ENCODE peak calls at places on chromosomes 5 and 9, in ten cellular contexts. J is progenitor cell of endocrine pancreas, Q is left ventricle myocardium inferior, V is endothelial cell, M is WTC11, B is Panc1, K is cardiac muscle cell, W is foreskin fibroblast, A is lung, U is thyroid gland. P is an unnamed sample.

GRCh38 chr5:67815455-67816391 is 399.8 kb upstream of the PIK3R1 start:
- DNase-seq in J (no peak), Q (peak), V (no peak), M (no peak), B (no peak), K (no peak), W (no peak), A (no peak), U (no peak), P (no peak)

GRCh38 chr5:12413585-12413984 is 509.3 kb upstream of the CTNND2 start:
- DNase-seq in J (no peak), Q (no peak), V (no peak), M (no peak), B (no peak), K (no peak), W (no peak), A (no peak), U (no peak), P (no peak)

GRCh38 chr5:37668524-37669047 is 171.3 kb downstream of the GDNF start:
- DNase-seq in J (no peak), Q (no peak), V (no peak), M (no peak), B (peak), K (peak), W (peak), A (peak), U (peak), P (no peak)

GRCh38 chr5:10513501-10514442 is 50.1 kb upstream of the ANKRD33B start:
- DNase-seq in J (no peak), Q (no peak), V (peak), M (peak), B (no peak), K (peak), W (peak), A (no peak), U (peak), P (no peak)

GRCh38 chr9:89410709-89411111 is 87.2 kb downstream of the SEMA4D start:
- DNase-seq in J (no peak), Q (no peak), V (no peak), M (no peak), B (no peak), K (no peak), W (no peak), A (no peak), U (no peak), P (peak)

GRCh38 chr5:30878751-30879150 is 314.7 kb upstream of the CDH6 start:
- DNase-seq in J (no peak), Q (no peak), V (no peak), M (no peak), B (no peak), K (no peak), W (no peak), A (no peak), U (no peak), P (no peak)

GRCh38 chr5:63127054-63127453 is 548.4 kb downstream of the LRRC70 start:
- DNase-seq in J (no peak), Q (no peak), V (no peak), M (no peak), B (no peak), K (no peak), W (no peak), A (no peak), U (no peak), P (no peak)

GRCh38 chr9:69346596-69347390 is 21.8 kb downstream of the ENTREP1 start:
- DNase-seq in J (no peak), Q (no peak), V (no peak), M (no peak), B (no peak), K (no peak), W (no peak), A (no peak), U (no peak), P (no peak)

GRCh38 chr5:6135977-6136376 is 242.4 kb downstream of the MED10 start:
- DNase-seq in J (no peak), Q (no peak), V (no peak), M (no peak), B (no peak), K (no peak), W (no peak), A (no peak), U (no peak), P (no peak)

GRCh38 chr5:102324714-102325113 is 28.6 kb upstream of the SLCO4C1 start:
- DNase-seq in J (no peak), Q (no peak), V (no peak), M (no peak), B (no peak), K (no peak), W (no peak), A (no peak), U (no peak), P (no peak)

GRCh38 chr5:114467729-114468128 is 105.9 kb downstream of the KCNN2 start:
- DNase-seq in J (no peak), Q (no peak), V (no peak), M (no peak), B (no peak), K (no peak), W (peak), A (no peak), U (no peak), P (no peak)

GRCh38 chr9:70510157-70510770 is 95.8 kb upstream of the KLF9 start:
- DNase-seq in J (peak), Q (peak), V (peak), M (peak), B (no peak), K (peak), W (no peak), A (no peak), U (peak), P (peak)

GRCh38 chr5:133297293-133297692 is 245.5 kb downstream of the HSPA4 start:
- DNase-seq in J (no peak), Q (no peak), V (no peak), M (no peak), B (no peak), K (no peak), W (no peak), A (no peak), U (no peak), P (no peak)

GRCh38 chr9:82993856-82994605 is 68.9 kb downstream of the RASEF start:
- DNase-seq in J (no peak), Q (no peak), V (no peak), M (no peak), B (no peak), K (no peak), W (no peak), A (no peak), U (no peak), P (no peak)

GRCh38 chr5:177085985-177086917 is at the start of gene FGFR4:
- DNase-seq in J (no peak), Q (peak), V (peak), M (peak), B (no peak), K (peak), W (peak), A (peak), U (peak), P (peak)

DNA sequence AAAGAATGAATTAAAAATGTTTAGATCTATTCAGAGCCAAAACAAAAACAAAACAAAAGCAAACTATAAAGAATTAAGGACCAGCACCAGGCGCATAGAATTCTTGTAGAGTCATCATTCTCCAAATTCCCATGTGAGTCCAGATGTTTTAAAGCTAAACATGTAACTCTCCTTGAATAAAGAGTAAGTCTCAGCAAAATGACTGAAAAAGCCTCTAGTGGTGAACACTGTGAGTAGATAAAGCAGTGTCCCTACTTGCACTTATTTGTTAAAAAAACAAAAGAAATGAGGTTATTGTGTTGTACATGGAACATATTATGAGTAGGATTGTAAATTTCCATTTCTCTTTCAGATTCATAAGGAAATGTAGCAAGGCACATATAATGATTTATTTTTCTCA is 44.0 kb downstream of the NNT start:
- DNase-seq in J (no peak), Q (no peak), V (no peak), M (no peak), B (no peak), K (no peak), W (no peak), A (no peak), U (no peak), P (no peak)
- TF ChIP-seq CTCF in J (peak), Q (no peak), V (no peak), M (no peak), B (peak), K (peak), W (no peak), A (no peak), U (no peak), P (no peak)

DNA sequence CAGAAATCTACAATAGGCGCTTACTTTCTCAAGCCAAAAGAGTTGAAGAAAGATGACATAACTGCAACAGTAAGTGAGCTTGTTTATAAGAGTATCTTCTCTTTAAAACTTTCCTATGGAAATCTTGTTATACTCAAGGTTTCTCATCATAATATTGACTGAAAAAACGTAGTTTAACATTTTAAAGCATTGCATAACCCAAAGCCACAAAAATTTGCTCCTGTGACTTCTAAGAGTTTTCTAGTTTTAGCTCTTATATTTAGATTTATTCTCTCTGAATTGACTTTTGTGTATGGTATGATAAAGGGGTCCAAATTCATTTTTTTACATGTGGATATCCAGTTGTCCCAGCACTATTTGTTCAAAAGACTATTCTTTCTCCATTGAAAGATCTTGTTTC is 15.2 kb downstream of the WDR36 start:
- DNase-seq in J (no peak), Q (no peak), V (no peak), M (no peak), B (no peak), K (no peak), W (no peak), A (no peak), U (no peak), P (no peak)
- TF ChIP-seq CTCF in J (no peak), Q (no peak), V (no peak), M (no peak), B (no peak), K (no peak), W (no peak), A (no peak), U (no peak), P (no peak)

GRCh38 chr9:13446935-13447334 is 167.4 kb upstream of the MPDZ start:
- DNase-seq in J (no peak), Q (no peak), V (no peak), M (no peak), B (no peak), K (no peak), W (no peak), A (no peak), U (no peak), P (no peak)
- TF ChIP-seq CTCF in J (no peak), Q (peak), V (no peak), M (no peak), B (no peak), K (no peak), W (no peak), A (no peak), U (no peak), P (no peak)

GRCh38 chr5:152170350-152170749 is 234.7 kb downstream of the NMUR2 start:
- DNase-seq in J (no peak), Q (no peak), V (no peak), M (peak), B (no peak), K (no peak), W (no peak), A (no peak), U (peak), P (no peak)

GRCh38 chr5:152164860-152165259 is 240.2 kb upstream of the GLRA1 start:
- DNase-seq in J (no peak), Q (no peak), V (peak), M (no peak), B (no peak), K (no peak), W (no peak), A (no peak), U (no peak), P (no peak)
- TF ChIP-seq CTCF in J (no peak), Q (no peak), V (no peak), M (no peak), B (no peak), K (no peak), W (no peak), A (no peak), U (no peak), P (no peak)

GRCh38 chr9:32589083-32589713 is 16.2 kb upstream of the NDUFB6 start:
- DNase-seq in J (no peak), Q (no peak), V (no peak), M (no peak), B (no peak), K (peak), W (peak), A (no peak), U (no peak), P (peak)
- TF ChIP-seq CTCF in J (peak), Q (peak), V (no peak), M (no peak), B (peak), K (peak), W (peak), A (no peak), U (no peak), P (peak)